ENCODE peak calls at places on chromosomes 6 and 20, in ten cellular contexts. J is brain microvascular endothelial cell, W is H9, L is cardiac muscle cell, A is lower lobe of right lung, G is right lobe of liver, C is heart right ventricle, D is substantia nigra, N is body of pancreas, V is sigmoid colon. R is an unnamed sample.

GRCh38 chr6:136927313-136927712 is 5.2 kb downstream of the SLC35D3 start:
- DNase-seq in L (peak; percentile 25), A (no peak), N (no peak), G (no peak), V (no peak), J (peak; percentile 12), C (no peak), D (no peak), W (peak; percentile 51), R (no peak)

GRCh38 chr6:161745594-161745993 is 471.7 kb upstream of the AGPAT4 start:
- DNase-seq in V (no peak), J (no peak), N (no peak), D (no peak), C (no peak), G (no peak), W (no peak), A (no peak), L (no peak), R (no peak)

GRCh38 chr6:133352046-133352445 is 110.9 kb downstream of the EYA4 start:
- DNase-seq in L (no peak), N (no peak), A (no peak), C (no peak), W (no peak), J (no peak), V (no peak), D (no peak), G (no peak), R (no peak)

GRCh38 chr6:158654498-158654897 is 4.6 kb downstream of the SYTL3 start:
- DNase-seq in C (peak; percentile 74), V (peak; percentile 96), L (peak; percentile 88), N (peak; percentile 45), G (peak; percentile 59), W (no peak), D (peak; percentile 54), J (peak; percentile 71), A (peak; percentile 80), R (peak; percentile 85)

GRCh38 chr6:4071330-4071729 is 7.6 kb downstream of the FAM217A start:
- DNase-seq in L (no peak), D (no peak), A (no peak), G (no peak), J (no peak), V (no peak), C (no peak), N (no peak), W (no peak), R (no peak)

GRCh38 chr20:12030470-12030869 is 112.8 kb downstream of the BTBD3 start:
- DNase-seq in D (no peak), N (peak; percentile 31), W (no peak), J (no peak), C (no peak), L (no peak), V (no peak), A (peak; percentile 51), G (no peak), R (no peak)

GRCh38 chr6:28657756-28658465 is 132.2 kb downstream of the GPX5 start:
- DNase-seq in C (no peak), N (peak; percentile 44), L (peak; percentile 74), V (no peak), D (no peak), J (peak; percentile 53), W (peak; percentile 62), G (no peak), A (no peak), R (peak; percentile 68)

GRCh38 chr20:62286493-62287064 is 16.2 kb upstream of the ADRM1 start:
- DNase-seq in A (no peak), N (no peak), J (no peak), G (no peak), V (no peak), D (no peak), C (no peak), W (no peak), L (no peak), R (no peak)

GRCh38 chr20:53408728-53409157 is 184.9 kb downstream of the ZNF217 start:
- DNase-seq in L (peak; percentile 25), A (no peak), D (no peak), C (no peak), N (no peak), V (no peak), W (no peak), J (no peak), G (no peak), R (no peak)

GRCh38 chr6:165615629-165616028 is 47.4 kb downstream of the PDE10A start:
- DNase-seq in J (peak; percentile 85), N (no peak), G (no peak), C (no peak), W (no peak), V (no peak), A (no peak), D (no peak), L (peak; percentile 88), R (no peak)

GRCh38 chr6:89580997-89581666 is 57.4 kb downstream of the LYRM2 start:
- DNase-seq in G (no peak), C (no peak), N (no peak), V (no peak), W (no peak), J (no peak), D (no peak), L (no peak), A (no peak), R (no peak)

GRCh38 chr20:59027746-59028320 is 4.3 kb downstream of the ATP5F1E start:
- DNase-seq in L (peak; percentile 65), D (no peak), V (no peak), N (no peak), C (no peak), J (peak; percentile 59), G (no peak), W (no peak), A (no peak), R (no peak)

GRCh38 chr6:145736854-145737181 is 1.5 kb upstream of the EPM2A start:
- DNase-seq in G (no peak), N (peak; percentile 30), D (no peak), C (no peak), A (no peak), J (no peak), L (peak; percentile 61), V (no peak), W (no peak), R (no peak)

GRCh38 chr6:115735610-115736009 is 325.1 kb downstream of the FRK start:
- DNase-seq in J (no peak), V (no peak), C (no peak), W (no peak), D (no peak), A (no peak), G (no peak), L (no peak), N (no peak), R (no peak)

GRCh38 chr6:64803470-64804166 is 903.4 kb downstream of the EYS start:
- DNase-seq in A (peak; percentile 18), G (no peak), C (no peak), J (no peak), V (no peak), N (no peak), L (no peak), W (no peak), D (no peak), R (no peak)

GRCh38 chr6:125808591-125808990 is 17.8 kb downstream of the NCOA7 start:
- DNase-seq in A (no peak), W (no peak), V (no peak), L (no peak), G (no peak), D (no peak), C (no peak), J (no peak), N (no peak), R (no peak)

GRCh38 chr20:32356935-32357868 is 929 bp upstream of the ASXL1 start:
- DNase-seq in G (peak; percentile 77), V (no peak), C (no peak), J (peak; percentile 46), D (no peak), A (no peak), N (peak; percentile 53), L (peak; percentile 64), W (no peak), R (peak; percentile 37)

GRCh38 chr6:36320475-36320874 is 16.2 kb downstream of the BNIP5 start:
- DNase-seq in L (no peak), N (no peak), A (no peak), D (no peak), G (no peak), J (no peak), W (no peak), C (no peak), V (no peak), R (no peak)

GRCh38 chr6:156955494-156956183 is 178.5 kb downstream of the ARID1B start:
- DNase-seq in L (peak; percentile 72), V (peak; percentile 84), J (no peak), N (peak; percentile 71), A (no peak), G (peak; percentile 94), D (no peak), W (no peak), C (peak; percentile 56), R (no peak)

DNA sequence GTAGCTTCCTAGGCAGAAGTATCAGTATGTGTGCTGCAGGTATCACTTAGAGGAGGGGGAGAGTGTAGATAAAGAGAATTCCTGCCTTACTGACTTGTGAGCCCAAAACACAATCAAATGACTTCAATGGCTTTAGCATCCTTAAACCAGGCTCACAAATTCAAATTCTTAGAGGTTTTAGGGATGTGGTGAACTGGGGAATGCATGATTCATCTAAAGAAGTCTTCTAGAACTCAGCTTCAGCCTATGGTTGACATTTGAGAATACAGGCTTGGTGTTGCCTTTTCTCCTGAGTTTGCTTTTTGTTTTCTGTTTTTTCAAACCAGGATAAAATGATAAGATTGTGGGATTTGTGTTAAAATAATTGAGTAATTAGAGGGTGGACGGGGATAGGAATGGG is 14.4 kb downstream of the SNRPC start:
- DNase-seq in D (no peak), A (no peak), V (no peak), L (peak; percentile 44), J (peak; percentile 52), N (no peak), C (no peak), G (no peak), W (no peak), R (no peak)
- H3K27ac ChIP-seq in D (no peak overlapping the region), A (no peak overlapping the region), V (no peak overlapping the region), L (no peak overlapping the region), J (no peak overlapping the region), N (no peak overlapping the region), C (no peak overlapping the region), G (no peak overlapping the region), W (no peak overlapping the region), R (no peak overlapping the region)

GRCh38 chr6:15661815-15662245 is 998 bp downstream of the DTNBP1 start:
- DNase-seq in G (no peak), A (no peak), D (no peak), V (no peak), W (no peak), L (no peak), J (no peak), C (no peak), N (no peak), R (no peak)
- H3K27ac ChIP-seq in G (peak overlapping the region; percentile 19), A (peak overlapping the region; percentile 83), D (peak overlapping the region; percentile 68), V (peak overlapping the region; percentile 81), W (no peak overlapping the region), L (no peak overlapping the region), J (no peak overlapping the region), C (no peak overlapping the region), N (peak overlapping the region; percentile 67), R (no peak overlapping the region)

GRCh38 chr20:16953858-16954257 is 205.7 kb downstream of the OTOR start:
- DNase-seq in L (no peak), V (no peak), C (no peak), N (no peak), W (no peak), G (no peak), D (no peak), J (no peak), A (no peak), R (no peak)
- H3K27ac ChIP-seq in L (peak overlapping the region; percentile 26), V (no peak overlapping the region), C (no peak overlapping the region), N (no peak overlapping the region), W (no peak overlapping the region), G (no peak overlapping the region), D (no peak overlapping the region), J (no peak overlapping the region), A (no peak overlapping the region), R (no peak overlapping the region)

GRCh38 chr6:6856538-6857523 is 250.9 kb upstream of the RREB1 start:
- DNase-seq in G (peak; percentile 59), W (peak; percentile 57), N (peak; percentile 51), A (peak; percentile 83), D (no peak), L (peak; percentile 64), J (peak; percentile 19), C (peak; percentile 65), V (peak; percentile 76), R (no peak)
- H3K27ac ChIP-seq in G (peak overlapping the region; percentile 84), W (no peak overlapping the region), N (no peak overlapping the region), A (peak overlapping the region; percentile 85), D (no peak overlapping the region), L (no peak overlapping the region), J (no peak overlapping the region), C (no peak overlapping the region), V (no peak overlapping the region), R (no peak overlapping the region)